ENCODE peak calls at places on chromosomes 13 and 19, in ten cellular contexts. One of them, this sample, is unnamed.

GRCh38 chr13:73065665-73066350 is 7.0 kb downstream of the KLF5 start:
- DNase-seq in fibroblast of the aortic adventitia: no peak
- DNase-seq in choroid plexus epithelial cell: no peak
- DNase-seq in GM23248: no peak
- DNase-seq in uterus: no peak
- DNase-seq in fibroblast of lung: no peak
- DNase-seq in aorta: no peak
- DNase-seq in Caco-2: no peak
- DNase-seq in Peyer's patch: peak
- DNase-seq in CD4-positive, alpha-beta memory T cell: no peak
- DNase-seq in this sample: no peak

GRCh38 chr19:3986260-3987041 is 1.2 kb upstream of the EEF2 start:
- DNase-seq in fibroblast of the aortic adventitia: peak
- DNase-seq in choroid plexus epithelial cell: peak
- DNase-seq in GM23248: peak
- DNase-seq in uterus: no peak
- DNase-seq in fibroblast of lung: peak
- DNase-seq in aorta: no peak
- DNase-seq in Caco-2: peak
- DNase-seq in Peyer's patch: peak
- DNase-seq in CD4-positive, alpha-beta memory T cell: peak
- DNase-seq in this sample: no peak

GRCh38 chr13:97751477-97751876 is 202.0 kb upstream of the IPO5 start:
- DNase-seq in fibroblast of the aortic adventitia: no peak
- DNase-seq in choroid plexus epithelial cell: no peak
- DNase-seq in GM23248: no peak
- DNase-seq in uterus: no peak
- DNase-seq in fibroblast of lung: no peak
- DNase-seq in aorta: no peak
- DNase-seq in Caco-2: no peak
- DNase-seq in Peyer's patch: no peak
- DNase-seq in CD4-positive, alpha-beta memory T cell: no peak
- DNase-seq in this sample: no peak

GRCh38 chr19:571127-571974 is 1.0 kb upstream of the BSG start:
- DNase-seq in fibroblast of the aortic adventitia: peak
- DNase-seq in choroid plexus epithelial cell: peak
- DNase-seq in GM23248: peak
- DNase-seq in uterus: no peak
- DNase-seq in fibroblast of lung: peak
- DNase-seq in aorta: peak
- DNase-seq in Caco-2: peak
- DNase-seq in Peyer's patch: peak
- DNase-seq in CD4-positive, alpha-beta memory T cell: no peak
- DNase-seq in this sample: no peak

GRCh38 chr19:10412257-10412977 is 7.9 kb upstream of the PDE4A start:
- DNase-seq in fibroblast of the aortic adventitia: no peak
- DNase-seq in choroid plexus epithelial cell: no peak
- DNase-seq in GM23248: no peak
- DNase-seq in uterus: no peak
- DNase-seq in fibroblast of lung: no peak
- DNase-seq in aorta: no peak
- DNase-seq in Caco-2: no peak
- DNase-seq in Peyer's patch: no peak
- DNase-seq in CD4-positive, alpha-beta memory T cell: peak
- DNase-seq in this sample: no peak

GRCh38 chr19:53102186-53102585 is 1.0 kb downstream of the ZNF160 start:
- DNase-seq in fibroblast of the aortic adventitia: peak
- DNase-seq in choroid plexus epithelial cell: no peak
- DNase-seq in GM23248: peak
- DNase-seq in uterus: no peak
- DNase-seq in fibroblast of lung: no peak
- DNase-seq in aorta: no peak
- DNase-seq in Caco-2: no peak
- DNase-seq in Peyer's patch: no peak
- DNase-seq in CD4-positive, alpha-beta memory T cell: no peak
- DNase-seq in this sample: no peak

GRCh38 chr13:98144501-98145350 is 1.8 kb downstream of the FARP1 start:
- DNase-seq in fibroblast of the aortic adventitia: peak
- DNase-seq in choroid plexus epithelial cell: peak
- DNase-seq in GM23248: peak
- DNase-seq in uterus: no peak
- DNase-seq in fibroblast of lung: peak
- DNase-seq in aorta: no peak
- DNase-seq in Caco-2: peak
- DNase-seq in Peyer's patch: no peak
- DNase-seq in CD4-positive, alpha-beta memory T cell: no peak
- DNase-seq in this sample: no peak

GRCh38 chr13:101714195-101714594 is 261.7 kb downstream of the ITGBL1 start:
- DNase-seq in fibroblast of the aortic adventitia: no peak
- DNase-seq in choroid plexus epithelial cell: no peak
- DNase-seq in GM23248: no peak
- DNase-seq in uterus: no peak
- DNase-seq in fibroblast of lung: no peak
- DNase-seq in aorta: no peak
- DNase-seq in Caco-2: no peak
- DNase-seq in Peyer's patch: no peak
- DNase-seq in CD4-positive, alpha-beta memory T cell: no peak
- DNase-seq in this sample: no peak

GRCh38 chr13:113669231-113669870 is 2.3 kb downstream of the GRK1 start:
- DNase-seq in fibroblast of the aortic adventitia: no peak
- DNase-seq in choroid plexus epithelial cell: no peak
- DNase-seq in GM23248: no peak
- DNase-seq in uterus: peak
- DNase-seq in fibroblast of lung: no peak
- DNase-seq in aorta: peak
- DNase-seq in Caco-2: peak
- DNase-seq in Peyer's patch: peak
- DNase-seq in CD4-positive, alpha-beta memory T cell: no peak
- DNase-seq in this sample: no peak

GRCh38 chr13:50611117-50611781 is 232.2 kb downstream of the DLEU7 start:
- DNase-seq in fibroblast of the aortic adventitia: no peak
- DNase-seq in choroid plexus epithelial cell: no peak
- DNase-seq in GM23248: no peak
- DNase-seq in uterus: no peak
- DNase-seq in fibroblast of lung: no peak
- DNase-seq in aorta: no peak
- DNase-seq in Caco-2: no peak
- DNase-seq in Peyer's patch: no peak
- DNase-seq in CD4-positive, alpha-beta memory T cell: peak
- DNase-seq in this sample: no peak

GRCh38 chr13:102152790-102153189 is 249.1 kb downstream of the FGF14 start:
- DNase-seq in fibroblast of the aortic adventitia: no peak
- DNase-seq in choroid plexus epithelial cell: no peak
- DNase-seq in GM23248: no peak
- DNase-seq in uterus: no peak
- DNase-seq in fibroblast of lung: no peak
- DNase-seq in aorta: no peak
- DNase-seq in Caco-2: no peak
- DNase-seq in Peyer's patch: no peak
- DNase-seq in CD4-positive, alpha-beta memory T cell: no peak
- DNase-seq in this sample: no peak

GRCh38 chr19:40231544-40232424 is 5.3 kb upstream of the CCNP start:
- DNase-seq in fibroblast of the aortic adventitia: no peak
- DNase-seq in choroid plexus epithelial cell: peak
- DNase-seq in GM23248: no peak
- DNase-seq in uterus: no peak
- DNase-seq in fibroblast of lung: peak
- DNase-seq in aorta: no peak
- DNase-seq in Caco-2: no peak
- DNase-seq in Peyer's patch: no peak
- DNase-seq in CD4-positive, alpha-beta memory T cell: no peak
- DNase-seq in this sample: no peak

GRCh38 chr19:455851-456546 is 4.8 kb downstream of the SHC2 start:
- DNase-seq in fibroblast of the aortic adventitia: no peak
- DNase-seq in choroid plexus epithelial cell: no peak
- DNase-seq in GM23248: no peak
- DNase-seq in uterus: no peak
- DNase-seq in fibroblast of lung: no peak
- DNase-seq in aorta: peak
- DNase-seq in Caco-2: no peak
- DNase-seq in Peyer's patch: no peak
- DNase-seq in CD4-positive, alpha-beta memory T cell: no peak
- DNase-seq in this sample: no peak

GRCh38 chr19:44723952-44724319 is 24.6 kb upstream of the BCL3 start:
- DNase-seq in fibroblast of the aortic adventitia: peak
- DNase-seq in choroid plexus epithelial cell: peak
- DNase-seq in GM23248: peak
- DNase-seq in uterus: peak
- DNase-seq in fibroblast of lung: peak
- DNase-seq in aorta: peak
- DNase-seq in Caco-2: peak
- DNase-seq in Peyer's patch: peak
- DNase-seq in CD4-positive, alpha-beta memory T cell: peak
- DNase-seq in this sample: no peak

GRCh38 chr13:24339937-24340607 is 30.7 kb downstream of the C1QTNF9 start:
- DNase-seq in fibroblast of the aortic adventitia: no peak
- DNase-seq in choroid plexus epithelial cell: no peak
- DNase-seq in GM23248: no peak
- DNase-seq in uterus: no peak
- DNase-seq in fibroblast of lung: no peak
- DNase-seq in aorta: no peak
- DNase-seq in Caco-2: no peak
- DNase-seq in Peyer's patch: no peak
- DNase-seq in CD4-positive, alpha-beta memory T cell: no peak
- DNase-seq in this sample: no peak

GRCh38 chr13:46778879-46779278 is 18.1 kb downstream of the ESD start:
- DNase-seq in fibroblast of the aortic adventitia: peak
- DNase-seq in choroid plexus epithelial cell: peak
- DNase-seq in GM23248: peak
- DNase-seq in uterus: no peak
- DNase-seq in fibroblast of lung: peak
- DNase-seq in aorta: no peak
- DNase-seq in Caco-2: no peak
- DNase-seq in Peyer's patch: no peak
- DNase-seq in CD4-positive, alpha-beta memory T cell: no peak
- DNase-seq in this sample: no peak

GRCh38 chr13:46778095-46778494 is 18.9 kb downstream of the ESD start:
- DNase-seq in fibroblast of the aortic adventitia: no peak
- DNase-seq in choroid plexus epithelial cell: no peak
- DNase-seq in GM23248: peak
- DNase-seq in uterus: no peak
- DNase-seq in fibroblast of lung: no peak
- DNase-seq in aorta: no peak
- DNase-seq in Caco-2: no peak
- DNase-seq in Peyer's patch: no peak
- DNase-seq in CD4-positive, alpha-beta memory T cell: no peak
- DNase-seq in this sample: no peak

GRCh38 chr13:46783504-46783903 is 13.5 kb downstream of the ESD start:
- DNase-seq in fibroblast of the aortic adventitia: no peak
- DNase-seq in choroid plexus epithelial cell: no peak
- DNase-seq in GM23248: no peak
- DNase-seq in uterus: no peak
- DNase-seq in fibroblast of lung: no peak
- DNase-seq in aorta: no peak
- DNase-seq in Caco-2: no peak
- DNase-seq in Peyer's patch: no peak
- DNase-seq in CD4-positive, alpha-beta memory T cell: no peak
- DNase-seq in this sample: no peak

GRCh38 chr13:46782066-46782465 is 14.9 kb downstream of the ESD start:
- DNase-seq in fibroblast of the aortic adventitia: no peak
- DNase-seq in choroid plexus epithelial cell: no peak
- DNase-seq in GM23248: no peak
- DNase-seq in uterus: no peak
- DNase-seq in fibroblast of lung: no peak
- DNase-seq in aorta: no peak
- DNase-seq in Caco-2: no peak
- DNase-seq in Peyer's patch: no peak
- DNase-seq in CD4-positive, alpha-beta memory T cell: no peak
- DNase-seq in this sample: no peak
- H3K4me3 ChIP-seq in fibroblast of the aortic adventitia: no peak
- H3K4me3 ChIP-seq in choroid plexus epithelial cell: no peak
- H3K4me3 ChIP-seq in GM23248: no peak
- H3K4me3 ChIP-seq in uterus: no peak
- H3K4me3 ChIP-seq in fibroblast of lung: no peak
- H3K4me3 ChIP-seq in aorta: no peak
- H3K4me3 ChIP-seq in Caco-2: no peak
- H3K4me3 ChIP-seq in Peyer's patch: no peak
- H3K4me3 ChIP-seq in CD4-positive, alpha-beta memory T cell: no peak
- H3K4me3 ChIP-seq in this sample: no peak

DNA sequence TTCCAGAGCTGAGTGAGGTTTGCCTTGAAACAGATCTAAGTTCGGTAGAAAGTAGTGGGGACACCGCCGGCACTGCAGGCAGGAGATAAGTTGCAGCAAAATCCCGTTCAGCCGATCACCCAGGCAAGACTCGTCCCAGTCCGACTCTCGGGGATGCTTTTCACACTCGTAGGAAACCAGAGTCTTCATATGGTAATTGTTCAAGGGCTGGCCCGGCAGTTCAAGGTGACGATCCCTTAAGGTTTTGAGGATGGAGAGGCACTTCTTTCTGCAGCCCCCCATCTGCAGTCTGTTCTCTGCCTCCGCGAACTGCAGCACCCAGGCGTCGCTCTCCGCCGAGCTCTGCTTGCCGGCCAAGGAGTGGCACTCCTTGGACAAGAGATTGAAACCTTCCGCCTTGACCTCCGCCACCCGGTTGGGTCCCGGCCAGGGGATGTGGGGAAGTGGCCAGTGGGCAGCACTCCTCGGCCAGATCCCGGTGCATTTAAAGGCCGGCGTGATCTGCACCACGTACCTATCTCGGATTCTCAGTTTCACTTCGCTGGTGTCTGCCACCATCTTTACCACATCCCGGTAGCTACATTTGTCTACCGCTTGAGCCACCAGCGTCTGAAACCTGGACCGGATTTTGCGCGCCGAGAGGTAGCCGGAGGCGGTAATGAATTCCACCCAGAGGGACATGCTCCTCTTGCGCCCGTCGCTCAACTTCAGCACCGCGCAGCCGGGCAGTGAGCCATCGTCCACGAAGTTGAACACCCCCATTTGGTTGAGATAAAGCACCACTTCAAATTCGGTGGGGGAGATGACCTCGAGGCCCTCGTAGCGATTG is 1.1 kb downstream of the MAB21L1 start:
- DNase-seq in fibroblast of the aortic adventitia: peak
- DNase-seq in choroid plexus epithelial cell: peak
- DNase-seq in GM23248: peak
- DNase-seq in uterus: no peak
- DNase-seq in fibroblast of lung: peak
- DNase-seq in aorta: peak
- DNase-seq in Caco-2: no peak
- DNase-seq in Peyer's patch: peak
- DNase-seq in CD4-positive, alpha-beta memory T cell: no peak
- DNase-seq in this sample: no peak
- H3K4me3 ChIP-seq in fibroblast of the aortic adventitia: peak
- H3K4me3 ChIP-seq in choroid plexus epithelial cell: peak
- H3K4me3 ChIP-seq in GM23248: peak
- H3K4me3 ChIP-seq in uterus: peak
- H3K4me3 ChIP-seq in fibroblast of lung: peak
- H3K4me3 ChIP-seq in aorta: no peak
- H3K4me3 ChIP-seq in Caco-2: no peak
- H3K4me3 ChIP-seq in Peyer's patch: peak
- H3K4me3 ChIP-seq in CD4-positive, alpha-beta memory T cell: no peak
- H3K4me3 ChIP-seq in this sample: peak

GRCh38 chr13:100339411-100339935 is 249.1 kb downstream of the GGACT start:
- DNase-seq in fibroblast of the aortic adventitia: no peak
- DNase-seq in choroid plexus epithelial cell: no peak
- DNase-seq in GM23248: no peak
- DNase-seq in uterus: no peak
- DNase-seq in fibroblast of lung: no peak
- DNase-seq in aorta: no peak
- DNase-seq in Caco-2: no peak
- DNase-seq in Peyer's patch: no peak
- DNase-seq in CD4-positive, alpha-beta memory T cell: no peak
- DNase-seq in this sample: no peak
- H3K4me3 ChIP-seq in fibroblast of the aortic adventitia: no peak
- H3K4me3 ChIP-seq in choroid plexus epithelial cell: no peak
- H3K4me3 ChIP-seq in GM23248: no peak
- H3K4me3 ChIP-seq in uterus: no peak
- H3K4me3 ChIP-seq in fibroblast of lung: no peak
- H3K4me3 ChIP-seq in aorta: no peak
- H3K4me3 ChIP-seq in Caco-2: no peak
- H3K4me3 ChIP-seq in Peyer's patch: no peak
- H3K4me3 ChIP-seq in CD4-positive, alpha-beta memory T cell: no peak
- H3K4me3 ChIP-seq in this sample: no peak

GRCh38 chr13:20121154-20121515 is 39.7 kb downstream of the GJA3 start:
- DNase-seq in fibroblast of the aortic adventitia: peak
- DNase-seq in choroid plexus epithelial cell: peak
- DNase-seq in GM23248: peak
- DNase-seq in uterus: no peak
- DNase-seq in fibroblast of lung: peak
- DNase-seq in aorta: no peak
- DNase-seq in Caco-2: peak
- DNase-seq in Peyer's patch: peak
- DNase-seq in CD4-positive, alpha-beta memory T cell: no peak
- DNase-seq in this sample: no peak
- H3K4me3 ChIP-seq in fibroblast of the aortic adventitia: peak
- H3K4me3 ChIP-seq in choroid plexus epithelial cell: no peak
- H3K4me3 ChIP-seq in GM23248: peak
- H3K4me3 ChIP-seq in uterus: no peak
- H3K4me3 ChIP-seq in fibroblast of lung: no peak
- H3K4me3 ChIP-seq in aorta: no peak
- H3K4me3 ChIP-seq in Caco-2: peak
- H3K4me3 ChIP-seq in Peyer's patch: peak
- H3K4me3 ChIP-seq in CD4-positive, alpha-beta memory T cell: no peak
- H3K4me3 ChIP-seq in this sample: no peak